ENCODE peak calls at places on chromosomes 12 and 14, in eight cellular contexts. E is upper lobe of right lung, S is GM20000, A is choroid plexus epithelial cell, Q is AG10803, O is heart right ventricle, J is HCT116, C is heart left ventricle. Y is an unnamed sample.

GRCh38 chr14:73245401-73246325 is 8.4 kb downstream of the PAPLN start:
- DNase-seq in E (peak), S (peak), A (peak), Q (peak), O (peak), J (no peak), C (peak), Y (no peak)

GRCh38 chr12:129717438-129717837 is 186.4 kb downstream of the TMEM132D start:
- DNase-seq in E (no peak), S (no peak), A (no peak), Q (no peak), O (no peak), J (no peak), C (no peak), Y (no peak)

GRCh38 chr12:29320295-29321090 is 60.5 kb downstream of the ERGIC2 start:
- DNase-seq in E (no peak), S (no peak), A (peak), Q (peak), O (no peak), J (no peak), C (no peak), Y (peak)

GRCh38 chr12:132044661-132045412 is 95.1 kb downstream of the EP400 start:
- DNase-seq in E (no peak), S (no peak), A (no peak), Q (no peak), O (no peak), J (no peak), C (no peak), Y (no peak)

GRCh38 chr14:36449903-36450302 is 70.1 kb downstream of the NKX2-1 start:
- DNase-seq in E (no peak), S (no peak), A (no peak), Q (no peak), O (no peak), J (no peak), C (no peak), Y (no peak)

GRCh38 chr14:104687601-104688504 is 1.6 kb upstream of the INF2 start:
- DNase-seq in E (peak), S (no peak), A (peak), Q (peak), O (peak), J (peak), C (peak), Y (no peak)

GRCh38 chr12:92136883-92137582 is 8.6 kb downstream of the BTG1 start:
- DNase-seq in E (no peak), S (no peak), A (peak), Q (peak), O (no peak), J (peak), C (no peak), Y (peak)

GRCh38 chr12:1591543-1591942 is 2.8 kb downstream of the FBXL14 start:
- DNase-seq in E (no peak), S (no peak), A (peak), Q (no peak), O (no peak), J (no peak), C (no peak), Y (no peak)

GRCh38 chr12:120247621-120248030 is 17.9 kb downstream of the PXN start:
- DNase-seq in E (no peak), S (no peak), A (peak), Q (peak), O (no peak), J (no peak), C (no peak), Y (no peak)

GRCh38 chr14:71319646-71320045 is 412.4 kb downstream of the PCNX1 start:
- DNase-seq in E (no peak), S (no peak), A (peak), Q (peak), O (no peak), J (no peak), C (no peak), Y (no peak)

GRCh38 chr12:52271157-52271556 is 3.3 kb upstream of the KRT86 start:
- DNase-seq in E (no peak), S (no peak), A (peak), Q (peak), O (no peak), J (no peak), C (no peak), Y (no peak)

GRCh38 chr14:20757963-20758362 is 10.2 kb upstream of the EDDM3B start:
- DNase-seq in E (no peak), S (peak), A (no peak), Q (no peak), O (peak), J (no peak), C (no peak), Y (no peak)
- TF ChIP-seq CTCF in E (peak), S (peak), A (no peak), Q (no peak), O (peak), J (peak), C (peak), Y (no peak)

GRCh38 chr14:78790262-78790661 is 620.1 kb downstream of the NRXN3 start:
- DNase-seq in E (no peak), S (no peak), A (peak), Q (no peak), O (no peak), J (no peak), C (no peak), Y (no peak)
- TF ChIP-seq CTCF in E (no peak), S (no peak), A (peak), Q (no peak), O (no peak), J (no peak), C (no peak), Y (no peak)

DNA sequence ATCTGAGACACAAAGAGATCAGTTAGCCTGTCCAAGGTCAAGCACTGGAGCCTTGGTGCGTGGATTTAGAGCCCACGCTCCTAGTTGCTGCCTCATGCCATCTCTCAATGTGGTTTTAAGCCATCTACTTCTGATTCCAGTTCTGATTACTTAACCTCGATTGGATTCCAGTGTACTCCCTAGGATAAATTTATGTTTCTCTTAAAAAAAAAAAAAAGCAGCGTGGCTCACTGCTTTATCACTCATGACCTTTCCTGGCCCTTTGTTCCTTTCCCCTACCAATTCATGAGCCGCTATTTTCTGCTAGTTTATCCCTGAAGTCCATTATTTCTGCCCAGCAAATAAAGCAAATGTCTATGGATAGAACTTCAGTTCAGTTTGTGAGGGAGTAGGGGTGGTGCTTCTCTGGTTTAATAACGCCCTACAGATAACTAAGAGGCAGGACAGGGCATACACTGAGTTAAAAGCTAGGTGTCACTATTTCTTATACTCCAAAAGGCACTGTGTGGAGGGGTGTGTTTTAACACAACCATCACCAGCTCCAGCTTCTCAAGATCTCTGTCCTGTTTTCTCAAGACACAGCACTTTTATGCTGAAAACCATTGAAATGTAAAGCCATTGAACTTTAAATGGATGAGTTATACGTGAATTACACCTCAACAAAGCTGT is 9.8 kb upstream of the PARP11 start:
- DNase-seq in E (no peak), S (peak), A (peak), Q (no peak), O (no peak), J (peak), C (no peak), Y (no peak)
- TF ChIP-seq CTCF in E (no peak), S (no peak), A (peak), Q (peak), O (peak), J (peak), C (no peak), Y (peak)

GRCh38 chr12:49623142-49623899 is at the start of gene PRPF40B:
- DNase-seq in E (peak), S (peak), A (peak), Q (peak), O (peak), J (peak), C (peak), Y (no peak)
- TF ChIP-seq CTCF in E (peak), S (peak), A (peak), Q (no peak), O (peak), J (peak), C (peak), Y (peak)

GRCh38 chr12:114314403-114314802 is 91.5 kb downstream of the TBX5 start:
- DNase-seq in E (no peak), S (no peak), A (no peak), Q (no peak), O (no peak), J (no peak), C (no peak), Y (no peak)
- TF ChIP-seq CTCF in E (no peak), S (no peak), A (no peak), Q (no peak), O (no peak), J (no peak), C (no peak), Y (no peak)

Y was measured in AG09309.